ENCODE peak calls at places on chromosomes 13 and 19, in four cellular contexts. K is tibial artery, Y is IMR-90, F is Calu3. L is an unnamed sample.

GRCh38 chr13:33050161-33050560 is 33.9 kb downstream of the KL start:
- DNase-seq in Y (no peak), K (no peak), F (no peak), L (no peak)

GRCh38 chr19:50428768-50429463 is 3.8 kb upstream of the MYBPC2 start:
- DNase-seq in Y (no peak), F (no peak), K (no peak), L (no peak)

GRCh38 chr19:41861846-41862245 is 1.8 kb downstream of the RPS19 start:
- DNase-seq in F (no peak), Y (no peak), K (no peak), L (no peak)

GRCh38 chr19:35773020-35773809 is 2.1 kb upstream of the ARHGAP33 start:
- DNase-seq in K (no peak), F (no peak), Y (peak), L (no peak)

GRCh38 chr13:100129605-100130004 is 40.7 kb downstream of the PCCA start:
- DNase-seq in F (no peak), Y (no peak), K (no peak), L (no peak)

GRCh38 chr13:60012503-60012902 is 151.2 kb downstream of the DIAPH3 start:
- DNase-seq in K (no peak), Y (no peak), F (peak), L (no peak)

GRCh38 chr13:30932481-30933333 is at the start of gene TEX26:
- DNase-seq in K (no peak), F (no peak), Y (no peak), L (no peak)

GRCh38 chr13:79475569-79475968 is 5.4 kb upstream of the NDFIP2 start:
- DNase-seq in Y (no peak), F (no peak), K (no peak), L (no peak)

GRCh38 chr13:99382428-99383133 is 75.4 kb upstream of the GPR183 start:
- DNase-seq in F (no peak), Y (no peak), K (no peak), L (no peak)

GRCh38 chr13:113657851-113658741 is at the start of gene ATP4B:
- DNase-seq in K (peak), Y (no peak), F (no peak), L (no peak)

GRCh38 chr13:110630566-110631119 is 15.3 kb downstream of the NAXD start:
- DNase-seq in F (no peak), Y (no peak), K (no peak), L (no peak)

GRCh38 chr13:108549989-108550388 is 79.4 kb upstream of the MYO16 start:
- DNase-seq in Y (no peak), F (no peak), K (no peak), L (no peak)

GRCh38 chr13:113592571-113592970 is 8.0 kb downstream of the TFDP1 start:
- DNase-seq in F (no peak), Y (no peak), K (no peak), L (peak)

GRCh38 chr13:40758811-40759210 is 12.2 kb downstream of the MRPS31 start:
- DNase-seq in Y (peak), K (no peak), F (no peak), L (no peak)

GRCh38 chr19:48663667-48664066 is 9.2 kb downstream of the NTN5 start:
- DNase-seq in K (no peak), F (no peak), Y (no peak), L (no peak)

GRCh38 chr13:75533866-75534265 is 3.8 kb downstream of the COMMD6 start:
- DNase-seq in F (no peak), Y (no peak), K (no peak), L (no peak)

GRCh38 chr13:73210218-73210883 is 151.5 kb downstream of the KLF5 start:
- DNase-seq in Y (no peak), F (peak), K (no peak), L (no peak)